ENCODE peak calls at places on chromosomes 4 and X, in eight cellular contexts. H is stimulated activated CD8-positive, alpha-beta memory T cell treated with anti-CD3 and anti-CD28 coated beads, Interleukin-7, amount 100 ng/mL, for 1 hour; L is choroid plexus epithelial cell; G is glutamatergic neuron; R is iris pigment epithelial cell; F is ureter; W is lung microvascular endothelial cell; S is GM23338. V is an unnamed sample.

GRCh38 chr4:111943796-111944203 is 201.5 kb upstream of the FAM241A start:
- DNase-seq in G (peak; percentile 48), F (peak; percentile 45), H (no peak), S (peak; percentile 78), W (peak; percentile 19), R (peak; percentile 42), L (peak; percentile 44), V (no peak)

GRCh38 chr4:186617921-186618320 is 62.6 kb upstream of the MTNR1A start:
- DNase-seq in R (no peak), G (no peak), H (no peak), S (no peak), F (no peak), L (no peak), W (no peak), V (no peak)

GRCh38 chr4:75940692-75941253 is at the start of gene NAAA:
- DNase-seq in S (peak; percentile 93), H (peak; percentile 55), F (peak; percentile 89), W (peak; percentile 77), R (peak; percentile 64), G (peak; percentile 89), L (peak; percentile 68), V (peak; percentile 78)

GRCh38 chr4:53346920-53347852 is 18.7 kb downstream of the SCFD2 start:
- DNase-seq in R (peak; percentile 28), H (no peak), F (no peak), W (peak; percentile 1), L (no peak), S (no peak), G (no peak), V (peak; percentile 65)

GRCh38 chrX:140572724-140573123 is 67.9 kb upstream of the SOX3 start:
- DNase-seq in W (peak; percentile 41), R (peak; percentile 34), F (peak; percentile 48), L (peak; percentile 16), G (peak; percentile 41), H (no peak), S (peak; percentile 64), V (peak; percentile 24)

GRCh38 chr4:13921805-13922204 is 294.3 kb upstream of the BOD1L1 start:
- DNase-seq in S (no peak), H (no peak), R (peak; percentile 58), W (no peak), L (peak; percentile 58), F (no peak), G (no peak), V (peak; percentile 67)

GRCh38 chr4:22842360-22842759 is 149.6 kb downstream of the GBA3 start:
- DNase-seq in H (no peak), F (no peak), R (no peak), S (no peak), W (no peak), L (no peak), G (no peak), V (no peak)

GRCh38 chr4:102318105-102318504 is 27.2 kb downstream of the SLC39A8 start:
- DNase-seq in H (no peak), F (no peak), S (no peak), L (no peak), R (no peak), G (no peak), W (no peak), V (no peak)

GRCh38 chrX:153900806-153901752 is 3.4 kb upstream of the AVPR2 start:
- DNase-seq in W (peak; percentile 42), G (peak; percentile 51), R (peak; percentile 90), L (peak; percentile 83), H (no peak), F (peak; percentile 48), S (peak; percentile 57), V (peak; percentile 76)

GRCh38 chr4:119750771-119751170 is 122.2 kb upstream of the PDE5A start:
- DNase-seq in S (no peak), H (no peak), R (peak; percentile 61), F (no peak), W (no peak), G (no peak), L (no peak), V (peak; percentile 19)

GRCh38 chr4:178185517-178185916 is 743.3 kb upstream of the AGA start:
- DNase-seq in H (no peak), W (no peak), L (no peak), G (no peak), S (no peak), R (no peak), F (no peak), V (no peak)

GRCh38 chrX:8201896-8202331 is 30.8 kb upstream of the VCX2 start:
- DNase-seq in F (no peak), G (no peak), H (no peak), L (peak; percentile 1), R (no peak), S (no peak), W (no peak), V (no peak)

GRCh38 chr4:15953625-15954024 is 9.3 kb downstream of the FGFBP2 start:
- DNase-seq in F (no peak), R (no peak), L (no peak), G (no peak), S (no peak), H (no peak), W (no peak), V (no peak)

GRCh38 chrX:5876984-5877655 is 351.5 kb downstream of the NLGN4X start:
- DNase-seq in W (no peak), H (no peak), F (no peak), R (no peak), S (peak; percentile 67), L (no peak), G (peak; percentile 23), V (no peak)

GRCh38 chrX:48956728-48957414 is 536 bp downstream of the OTUD5 start:
- DNase-seq in G (peak; percentile 20), W (peak; percentile 49), S (no peak), R (peak; percentile 25), H (no peak), L (no peak), F (no peak), V (peak; percentile 52)

GRCh38 chrX:78455901-78456300 is 128.5 kb upstream of the CYSLTR1 start:
- DNase-seq in W (no peak), F (no peak), G (no peak), S (no peak), H (no peak), R (no peak), L (peak; percentile 0), V (no peak)

GRCh38 chr4:81757706-81758105 is 286.0 kb upstream of the RASGEF1B start:
- DNase-seq in G (no peak), R (no peak), S (peak; percentile 10), H (no peak), L (no peak), W (no peak), F (no peak), V (no peak)

GRCh38 chr4:153731239-153731638 is 28.6 kb downstream of the RNF175 start:
- DNase-seq in R (peak; percentile 40), H (no peak), S (no peak), F (no peak), G (no peak), L (peak; percentile 47), W (no peak), V (peak; percentile 93)

GRCh38 chr4:174709531-174709930 is 119.5 kb downstream of the GLRA3 start:
- DNase-seq in G (no peak), S (no peak), F (no peak), W (no peak), L (peak; percentile 19), R (no peak), H (no peak), V (peak; percentile 48)